ENCODE peak calls at places on chromosomes 5 and 9, in four cellular contexts. One of them, this sample, is unnamed.

GRCh38 chr5:14270212-14270702 is 127.1 kb downstream of the TRIO start:
- DNase-seq in fibroblast of lung: peak
- DNase-seq in PC-9: peak
- DNase-seq in left lung: no peak
- DNase-seq in this sample: no peak

GRCh38 chr9:100581661-100582060 is 3.8 kb downstream of the CAVIN4 start:
- DNase-seq in left lung: no peak
- DNase-seq in fibroblast of lung: peak
- DNase-seq in PC-9: no peak
- DNase-seq in this sample: no peak

GRCh38 chr5:141338538-141339306 is at the start of gene PCDHGA2:
- DNase-seq in PC-9: no peak
- DNase-seq in fibroblast of lung: peak
- DNase-seq in left lung: no peak
- DNase-seq in this sample: no peak

GRCh38 chr5:173823721-173824567 is 64.2 kb upstream of the CPEB4 start:
- DNase-seq in fibroblast of lung: peak
- DNase-seq in PC-9: peak
- DNase-seq in left lung: no peak
- DNase-seq in this sample: no peak

GRCh38 chr5:113050606-113051391 is 74.2 kb downstream of the DCP2 start:
- DNase-seq in left lung: no peak
- DNase-seq in PC-9: no peak
- DNase-seq in fibroblast of lung: peak
- DNase-seq in this sample: no peak

GRCh38 chr5:56343988-56344387 is 110.9 kb upstream of the ANKRD55 start:
- DNase-seq in left lung: no peak
- DNase-seq in fibroblast of lung: no peak
- DNase-seq in PC-9: no peak
- DNase-seq in this sample: no peak

GRCh38 chr5:41856644-41857491 is 13.4 kb downstream of the OXCT1 start:
- DNase-seq in fibroblast of lung: peak
- DNase-seq in left lung: no peak
- DNase-seq in PC-9: peak
- DNase-seq in this sample: peak

GRCh38 chr5:109105631-109106267 is 304.0 kb downstream of the PJA2 start:
- DNase-seq in left lung: no peak
- DNase-seq in fibroblast of lung: peak
- DNase-seq in PC-9: no peak
- DNase-seq in this sample: no peak

GRCh38 chr9:34381323-34381722 is 4.6 kb upstream of the MYORG start:
- DNase-seq in PC-9: no peak
- DNase-seq in fibroblast of lung: no peak
- DNase-seq in left lung: no peak
- DNase-seq in this sample: no peak

GRCh38 chr5:98416541-98416940 is 356.9 kb upstream of the RGMB start:
- DNase-seq in PC-9: no peak
- DNase-seq in left lung: no peak
- DNase-seq in fibroblast of lung: peak
- DNase-seq in this sample: no peak

GRCh38 chr9:37550781-37551180 is 25.4 kb downstream of the FBXO10 start:
- DNase-seq in fibroblast of lung: peak
- DNase-seq in left lung: no peak
- DNase-seq in PC-9: no peak
- DNase-seq in this sample: no peak

GRCh38 chr9:38699337-38699736 is 20.6 kb downstream of the FAM240B start:
- DNase-seq in fibroblast of lung: no peak
- DNase-seq in PC-9: no peak
- DNase-seq in left lung: no peak
- DNase-seq in this sample: no peak
- TF ChIP-seq CTCF in fibroblast of lung: no peak
- TF ChIP-seq CTCF in PC-9: no peak
- TF ChIP-seq CTCF in left lung: no peak
- TF ChIP-seq CTCF in this sample: no peak

GRCh38 chr9:128625391-128626145 is 31.1 kb downstream of the DYNC2I2 start:
- DNase-seq in PC-9: no peak
- DNase-seq in fibroblast of lung: no peak
- DNase-seq in left lung: peak
- DNase-seq in this sample: no peak

GRCh38 chr9:128627127-128627715 is 29.4 kb downstream of the DYNC2I2 start:
- DNase-seq in fibroblast of lung: no peak
- DNase-seq in PC-9: no peak
- DNase-seq in left lung: peak
- DNase-seq in this sample: no peak

GRCh38 chr9:128626181-128626580 is 30.5 kb downstream of the DYNC2I2 start:
- DNase-seq in left lung: peak
- DNase-seq in fibroblast of lung: no peak
- DNase-seq in PC-9: no peak
- DNase-seq in this sample: no peak

GRCh38 chr9:128621730-128622455 is 34.8 kb downstream of the DYNC2I2 start:
- DNase-seq in fibroblast of lung: no peak
- DNase-seq in PC-9: no peak
- DNase-seq in left lung: no peak
- DNase-seq in this sample: no peak

GRCh38 chr9:128624566-128624965 is 32.1 kb downstream of the DYNC2I2 start:
- DNase-seq in left lung: peak
- DNase-seq in fibroblast of lung: no peak
- DNase-seq in PC-9: no peak
- DNase-seq in this sample: no peak
- TF ChIP-seq CTCF in left lung: no peak
- TF ChIP-seq CTCF in fibroblast of lung: no peak
- TF ChIP-seq CTCF in PC-9: no peak
- TF ChIP-seq CTCF in this sample: no peak

GRCh38 chr9:18390393-18390792 is 83.6 kb upstream of the ADAMTSL1 start:
- DNase-seq in left lung: no peak
- DNase-seq in PC-9: no peak
- DNase-seq in fibroblast of lung: no peak
- DNase-seq in this sample: no peak
- TF ChIP-seq CTCF in left lung: no peak
- TF ChIP-seq CTCF in PC-9: no peak
- TF ChIP-seq CTCF in fibroblast of lung: no peak
- TF ChIP-seq CTCF in this sample: no peak

DNA sequence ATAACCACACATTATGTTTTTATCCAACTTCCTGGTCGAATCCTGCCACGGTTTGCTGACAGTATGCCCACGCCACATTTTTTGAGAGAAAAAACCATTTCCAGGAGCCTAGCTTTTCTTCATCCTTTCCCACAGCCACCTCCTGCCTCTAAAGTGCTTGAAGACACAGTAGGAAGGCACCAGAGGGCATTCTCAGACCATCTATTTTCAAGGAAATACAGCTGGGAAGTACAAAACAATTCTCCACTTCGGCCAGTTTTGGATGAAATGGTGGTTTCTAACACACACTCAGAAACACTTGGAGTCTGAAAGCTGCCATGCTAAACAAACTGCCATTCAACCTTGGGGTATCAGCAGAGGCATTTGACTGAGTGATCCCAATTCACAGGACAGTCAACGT is 86.3 kb upstream of the RPS23 start:
- DNase-seq in fibroblast of lung: peak
- DNase-seq in left lung: no peak
- DNase-seq in PC-9: peak
- DNase-seq in this sample: no peak
- TF ChIP-seq CTCF in fibroblast of lung: peak
- TF ChIP-seq CTCF in left lung: peak
- TF ChIP-seq CTCF in PC-9: peak
- TF ChIP-seq CTCF in this sample: no peak

DNA sequence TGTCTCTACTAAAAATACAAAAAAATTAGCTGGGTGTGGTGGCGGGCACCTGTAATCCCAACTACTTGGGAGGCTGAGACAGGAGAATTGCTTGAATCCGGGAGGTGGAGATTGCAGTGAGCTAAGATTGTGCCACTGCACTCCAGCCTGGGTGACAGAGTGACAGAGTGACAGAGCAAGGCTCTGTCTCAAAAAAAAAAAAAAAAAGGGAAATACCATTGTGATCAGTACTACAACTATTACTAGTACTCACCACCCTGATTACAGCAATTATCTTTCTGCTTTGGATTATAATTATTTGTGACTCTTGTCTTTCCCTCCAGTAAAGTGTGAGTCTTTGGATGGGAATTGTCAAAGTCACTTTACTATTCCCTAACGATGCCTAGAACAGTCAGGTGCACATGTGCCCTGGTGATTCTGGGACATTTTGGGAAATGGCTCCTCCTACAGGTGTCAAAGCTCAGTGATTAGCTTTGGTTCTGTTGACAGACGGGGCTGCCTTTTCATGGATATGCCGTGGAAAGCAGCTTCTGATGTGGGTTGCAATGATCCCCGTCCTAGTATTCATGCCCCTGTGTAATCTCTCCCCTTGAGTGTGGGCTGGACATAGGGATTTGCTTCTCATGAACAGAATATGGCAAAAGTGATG is 31.8 kb upstream of the FRRS1L start:
- DNase-seq in fibroblast of lung: no peak
- DNase-seq in PC-9: no peak
- DNase-seq in left lung: no peak
- DNase-seq in this sample: no peak
- TF ChIP-seq CTCF in fibroblast of lung: no peak
- TF ChIP-seq CTCF in PC-9: no peak
- TF ChIP-seq CTCF in left lung: no peak
- TF ChIP-seq CTCF in this sample: no peak

DNA sequence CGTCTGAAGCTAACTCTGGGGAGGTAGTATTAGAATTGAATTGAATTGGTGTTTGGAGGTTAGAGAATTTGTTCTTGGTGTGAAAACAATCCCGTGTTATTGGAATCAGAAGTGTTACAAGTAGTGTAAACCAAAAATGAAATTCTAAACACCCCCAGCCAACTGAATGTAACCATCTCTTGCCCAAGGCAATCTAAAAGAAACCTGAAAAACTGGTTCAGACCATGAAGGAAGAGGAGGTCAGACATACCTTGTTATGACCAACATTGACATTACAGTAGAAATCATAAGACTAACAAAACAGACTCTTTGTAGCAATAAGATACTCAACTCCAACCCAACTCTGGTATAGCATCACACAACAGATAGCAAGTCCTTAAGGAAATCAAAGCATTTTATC is 159.0 kb downstream of the TUSC1 start:
- DNase-seq in left lung: no peak
- DNase-seq in fibroblast of lung: no peak
- DNase-seq in PC-9: peak
- DNase-seq in this sample: no peak
- TF ChIP-seq CTCF in left lung: no peak
- TF ChIP-seq CTCF in fibroblast of lung: no peak
- TF ChIP-seq CTCF in PC-9: no peak
- TF ChIP-seq CTCF in this sample: no peak

DNA sequence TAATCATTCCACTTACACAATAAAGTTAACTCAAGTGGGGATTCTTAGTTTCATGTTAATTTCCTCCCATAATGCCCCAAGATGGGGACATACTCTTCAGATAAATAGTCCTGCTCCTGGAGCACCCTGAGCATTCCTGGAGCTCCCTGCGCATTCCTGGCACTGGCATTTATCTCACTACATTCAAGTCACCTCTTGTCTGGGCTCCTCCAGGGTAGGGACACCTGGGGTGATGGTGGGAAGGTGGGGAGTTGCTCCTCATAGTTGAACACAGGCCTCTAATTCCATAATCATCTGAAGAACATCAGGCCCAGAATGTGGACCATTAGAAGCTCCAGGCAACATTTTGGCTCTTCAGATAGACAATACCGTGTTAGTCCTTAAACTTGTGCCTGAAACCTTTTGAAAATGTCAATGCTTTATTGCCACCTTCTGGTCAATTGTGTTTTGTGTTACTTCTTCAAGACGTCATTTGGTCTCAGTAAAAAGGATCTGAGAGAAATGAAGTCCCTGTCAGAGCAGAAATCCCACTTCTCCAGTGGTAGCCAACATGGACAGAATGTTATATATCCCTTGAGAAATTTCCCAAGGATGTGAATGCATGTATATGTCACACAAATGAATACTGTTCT is 14.2 kb upstream of the AGGF1 start:
- DNase-seq in left lung: no peak
- DNase-seq in PC-9: peak
- DNase-seq in fibroblast of lung: peak
- DNase-seq in this sample: no peak
- TF ChIP-seq CTCF in left lung: no peak
- TF ChIP-seq CTCF in PC-9: peak
- TF ChIP-seq CTCF in fibroblast of lung: peak
- TF ChIP-seq CTCF in this sample: no peak

DNA sequence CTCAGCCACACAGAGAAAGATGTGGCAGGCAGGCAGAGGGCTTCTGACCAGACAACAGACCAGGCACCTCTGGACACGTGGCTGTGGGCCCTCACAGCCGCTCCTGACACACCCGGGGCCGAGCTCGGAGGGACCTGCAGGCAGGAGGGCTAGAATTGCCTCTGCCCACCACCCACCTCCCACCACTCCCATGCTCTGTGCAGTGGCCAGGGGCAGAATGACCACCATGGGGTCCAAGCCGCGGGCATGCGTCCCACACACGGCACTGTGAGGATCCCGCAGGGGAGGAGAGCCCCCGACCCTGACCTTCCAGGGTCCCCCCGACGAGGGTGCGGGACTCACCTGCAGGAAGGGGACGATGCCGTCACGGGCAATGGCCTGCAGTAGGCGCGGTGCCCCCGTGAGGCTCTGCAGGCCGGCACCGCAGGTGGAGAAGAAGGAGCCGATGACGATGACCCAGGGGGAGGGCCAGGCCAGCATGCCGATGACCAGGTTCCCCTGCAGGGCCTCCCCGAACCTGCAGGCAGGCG is 34.3 kb downstream of the SLC12A7 start:
- DNase-seq in fibroblast of lung: no peak
- DNase-seq in left lung: no peak
- DNase-seq in PC-9: no peak
- DNase-seq in this sample: no peak
- TF ChIP-seq CTCF in fibroblast of lung: no peak
- TF ChIP-seq CTCF in left lung: no peak
- TF ChIP-seq CTCF in PC-9: no peak
- TF ChIP-seq CTCF in this sample: no peak

This sample was measured in natural killer cell.